ENCODE peak calls at places on chromosomes 13 and 19, in four cellular contexts. D is cardiac muscle cell; S is HFFc6; M is CD4-positive, alpha-beta T cell. Q is an unnamed sample.

GRCh38 chr13:98147521-98147920 is 4.6 kb downstream of the FARP1 start:
- DNase-seq in D (no peak), M (no peak), S (peak), Q (no peak)

GRCh38 chr19:49614096-49614857 is 23.3 kb downstream of the PRR12 start:
- DNase-seq in S (peak), D (peak), M (no peak), Q (no peak)

GRCh38 chr13:110874508-110874960 is 40.3 kb downstream of the ANKRD10 start:
- DNase-seq in M (peak), D (peak), S (peak), Q (peak)

GRCh38 chr13:30255696-30256095 is 51.7 kb downstream of the KATNAL1 start:
- DNase-seq in M (no peak), S (no peak), D (no peak), Q (no peak)

GRCh38 chr13:21344662-21345176 is 114.4 kb downstream of the ZDHHC20 start:
- DNase-seq in M (no peak), S (no peak), D (no peak), Q (no peak)

GRCh38 chr19:48968179-48968661 is 3.1 kb downstream of the FTL start:
- DNase-seq in D (peak), M (no peak), S (peak), Q (no peak)

GRCh38 chr19:13401388-13401787 is 104.9 kb downstream of the CACNA1A start:
- DNase-seq in D (peak), M (no peak), S (peak), Q (no peak)

GRCh38 chr13:43478178-43478577 is 308.6 kb downstream of the ENOX1 start:
- DNase-seq in S (no peak), M (no peak), D (no peak), Q (no peak)

GRCh38 chr19:45156751-45157150 is 4.0 kb downstream of the NKPD1 start:
- DNase-seq in M (no peak), S (no peak), D (no peak), Q (no peak)

GRCh38 chr13:30159446-30159839 is 147.9 kb downstream of the KATNAL1 start:
- DNase-seq in S (peak), M (no peak), D (peak), Q (no peak)

GRCh38 chr13:35378939-35379338 is 97.5 kb downstream of the MAB21L1 start:
- DNase-seq in M (no peak), S (no peak), D (peak), Q (no peak)

GRCh38 chr19:17469371-17470203 is 737 bp upstream of the SLC27A1 start:
- DNase-seq in S (peak), D (peak), M (peak), Q (peak)

GRCh38 chr19:12996542-12997094 is 1.3 kb downstream of the NFIX start:
- DNase-seq in M (no peak), S (peak), D (peak), Q (peak)

GRCh38 chr19:4723465-4724251 is at the start of gene DPP9:
- DNase-seq in D (peak), M (peak), S (peak), Q (peak)
- TF ChIP-seq CTCF in D (peak), M (no peak), S (peak), Q (peak)

GRCh38 chr19:32316034-32316433 is 29.4 kb upstream of the ZNF507 start:
- DNase-seq in D (peak), M (no peak), S (no peak), Q (no peak)
- TF ChIP-seq CTCF in D (no peak), M (no peak), S (no peak), Q (no peak)

DNA sequence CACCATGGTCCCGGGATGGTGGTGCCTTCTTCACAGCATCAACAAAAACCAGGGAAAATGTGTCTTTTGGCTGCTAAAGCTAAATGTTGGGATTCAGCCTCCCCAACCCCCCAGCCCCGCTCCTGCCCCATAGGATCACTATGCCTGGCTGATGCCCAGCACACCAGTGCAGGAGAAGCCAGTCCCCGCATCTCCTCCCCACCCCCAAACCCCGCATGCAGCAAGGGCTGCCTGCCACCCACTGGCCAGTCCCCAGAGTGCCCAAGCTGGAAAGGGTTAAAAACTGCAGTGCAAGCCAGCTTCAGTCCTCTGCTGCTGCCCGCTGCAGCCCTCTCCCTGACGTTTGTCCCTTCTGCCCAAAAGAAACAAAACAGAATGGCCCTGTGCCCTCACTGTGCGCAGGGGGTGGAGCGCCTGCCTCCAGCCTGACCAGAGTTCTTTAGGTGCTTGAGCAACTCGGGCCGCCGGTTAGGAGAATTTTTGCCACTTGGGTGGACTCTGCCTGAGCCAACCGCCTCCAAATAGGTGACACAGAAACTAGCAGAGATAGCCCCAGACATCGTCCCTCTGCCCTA is 3.7 kb downstream of the CALM3 start:
- DNase-seq in D (no peak), S (no peak), M (no peak), Q (no peak)
- TF ChIP-seq CTCF in D (no peak), S (no peak), M (no peak), Q (no peak)

GRCh38 chr13:109196896-109197295 is 567.5 kb downstream of the MYO16 start:
- DNase-seq in M (no peak), D (no peak), S (no peak), Q (peak)
- TF ChIP-seq CTCF in M (no peak), D (no peak), S (peak), Q (peak)

DNA sequence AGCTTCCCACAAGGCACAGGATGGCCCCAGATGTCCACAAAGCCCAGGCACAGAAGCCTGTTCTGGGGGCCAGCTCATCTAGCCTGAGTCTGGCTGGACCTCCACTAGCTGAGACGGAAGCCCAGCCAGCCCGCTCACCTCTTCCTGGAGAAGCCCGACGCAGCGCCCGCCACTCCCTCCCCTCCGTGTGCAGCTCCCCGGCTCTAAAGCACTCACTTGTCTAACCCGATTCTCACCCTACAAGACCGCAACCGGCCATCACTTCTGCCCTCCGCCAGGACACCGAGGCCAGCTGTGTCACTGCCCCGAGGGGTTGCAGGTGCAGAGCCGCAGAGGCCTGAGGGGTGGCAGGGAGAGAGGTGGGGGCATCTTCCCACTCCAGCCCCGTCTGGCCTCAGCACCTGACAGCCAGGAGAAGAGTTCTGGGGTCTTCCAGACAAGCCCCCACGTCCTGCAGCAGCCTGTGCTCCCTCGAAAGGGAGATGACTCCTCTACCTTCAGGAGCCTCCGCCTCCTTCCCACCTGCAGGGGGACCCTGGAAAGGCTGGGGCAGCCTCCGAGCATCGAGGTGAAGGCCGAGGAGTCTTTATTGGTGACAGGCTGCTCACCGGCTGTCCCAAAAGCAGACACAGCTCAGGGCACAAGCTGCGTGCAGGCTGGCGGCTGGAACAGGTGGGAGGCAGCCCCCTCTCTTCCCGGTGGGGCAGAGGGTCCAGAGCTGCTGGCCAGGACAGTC is 5.9 kb upstream of the DIRAS1 start:
- DNase-seq in D (no peak), M (no peak), S (no peak), Q (no peak)
- TF ChIP-seq CTCF in D (no peak), M (no peak), S (no peak), Q (no peak)

DNA sequence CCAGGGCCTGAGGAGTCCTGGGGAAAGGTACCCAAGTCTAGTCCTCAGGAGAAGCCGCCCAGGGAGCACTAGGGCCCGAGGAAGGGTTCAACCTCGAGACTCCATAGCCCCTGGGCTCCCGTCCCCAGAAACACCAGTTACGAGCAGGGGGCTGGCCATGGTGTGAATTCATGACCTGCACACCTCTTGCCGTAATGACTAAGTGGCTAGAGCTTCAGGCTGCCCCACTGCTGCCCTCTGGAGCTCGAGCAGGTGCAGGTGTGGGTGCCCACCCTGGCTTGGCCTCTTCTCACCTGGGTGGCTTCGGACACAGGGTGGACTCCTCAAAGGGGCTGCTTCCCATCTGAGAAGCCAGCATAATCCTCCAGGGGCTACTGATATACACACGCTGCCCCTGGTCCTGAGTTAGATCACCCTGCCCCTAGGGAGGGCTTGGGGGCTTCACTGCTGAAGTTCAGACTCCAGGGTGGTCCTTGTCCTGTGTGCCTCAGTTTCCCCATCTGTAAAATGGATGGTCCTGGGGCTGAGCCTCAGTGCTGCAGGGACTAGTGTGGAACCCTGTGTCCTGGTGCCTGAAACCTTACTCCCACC is 13.6 kb downstream of the SPC24 start:
- DNase-seq in D (no peak), S (no peak), M (no peak), Q (no peak)
- TF ChIP-seq CTCF in D (no peak), S (no peak), M (no peak), Q (no peak)

GRCh38 chr19:8831832-8832131 is 322 bp downstream of the ZNF558 start:
- DNase-seq in S (no peak), M (no peak), D (no peak), Q (peak)

GRCh38 chr19:8835446-8835845 is 3.3 kb downstream of the MBD3L1 start:
- DNase-seq in M (no peak), D (no peak), S (no peak), Q (no peak)

GRCh38 chr19:8831373-8831772 is 731 bp downstream of the ZNF558 start:
- DNase-seq in M (no peak), D (no peak), S (no peak), Q (no peak)

GRCh38 chr19:8835877-8836276 is 3.7 kb downstream of the MBD3L1 start:
- DNase-seq in D (no peak), M (no peak), S (no peak), Q (no peak)

DNA sequence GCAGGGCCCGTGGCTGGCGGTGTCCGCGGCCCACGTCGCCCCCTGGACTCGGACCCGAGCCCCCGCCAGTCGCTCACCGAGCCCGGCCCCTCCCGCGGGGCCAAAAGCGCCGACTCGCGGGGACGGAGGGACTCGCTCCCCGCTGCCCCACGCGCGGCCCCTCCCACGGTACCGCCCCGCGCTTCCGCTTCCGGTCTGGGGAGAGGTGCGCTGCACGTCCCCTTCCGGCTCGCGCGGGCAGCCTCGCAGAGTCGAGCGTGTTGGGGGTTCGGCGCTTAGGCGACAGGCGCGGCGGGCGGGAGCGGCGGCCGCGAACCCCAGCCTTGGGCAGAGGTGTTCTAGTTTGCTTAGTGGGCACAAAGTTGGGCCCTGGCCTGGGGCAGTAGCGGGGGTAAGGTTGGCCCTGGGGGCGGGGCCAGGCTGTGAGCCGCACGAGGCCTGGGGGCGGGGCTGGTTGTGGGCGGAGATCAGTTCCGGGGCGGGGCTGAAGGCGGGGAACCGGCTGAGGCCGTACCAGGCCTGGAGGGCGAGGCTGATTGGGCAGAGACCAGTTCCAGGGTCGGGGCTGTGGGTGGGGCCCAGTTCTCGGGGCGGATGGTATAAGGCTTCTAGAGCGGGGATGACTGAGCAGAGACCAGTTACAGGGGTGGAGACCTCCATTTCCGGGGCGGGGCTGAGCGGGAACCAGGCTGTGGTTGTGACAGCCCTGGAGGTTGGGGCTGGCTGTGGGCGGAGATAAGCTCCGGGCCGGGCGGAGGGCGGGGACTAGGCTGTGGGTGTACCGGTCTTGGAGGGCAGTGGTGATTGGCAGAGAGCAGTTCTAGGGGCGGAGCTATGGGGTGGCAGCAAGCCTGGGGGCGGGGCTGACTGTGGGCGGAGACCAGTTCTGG is at the start of the genes MBD3L1 and ZNF558:
- DNase-seq in D (peak), S (peak), M (peak), Q (peak)
- TF ChIP-seq CTCF in D (peak), S (peak), M (peak), Q (no peak)

GRCh38 chr19:33192010-33192409 is 2.1 kb upstream of the LRP3 start:
- DNase-seq in S (no peak), D (no peak), M (no peak), Q (no peak)
- TF ChIP-seq CTCF in S (peak), D (peak), M (no peak), Q (peak)

GRCh38 chr13:41026806-41027205 is 7.7 kb upstream of the ELF1 start:
- DNase-seq in D (no peak), S (no peak), M (no peak), Q (no peak)
- TF ChIP-seq CTCF in D (no peak), S (no peak), M (no peak), Q (no peak)

GRCh38 chr19:31314156-31314555 is 35.1 kb downstream of the TSHZ3 start:
- DNase-seq in M (no peak), D (no peak), S (no peak), Q (no peak)

GRCh38 chr19:31315621-31316011 is 33.6 kb downstream of the TSHZ3 start:
- DNase-seq in D (no peak), S (no peak), M (no peak), Q (no peak)

GRCh38 chr19:31313291-31314030 is 35.8 kb downstream of the TSHZ3 start:
- DNase-seq in S (no peak), M (no peak), D (no peak), Q (no peak)

GRCh38 chr19:31316201-31316951 is 32.9 kb downstream of the TSHZ3 start:
- DNase-seq in S (no peak), M (no peak), D (peak), Q (no peak)

GRCh38 chr19:31314849-31315620 is 34.2 kb downstream of the TSHZ3 start:
- DNase-seq in M (no peak), S (no peak), D (no peak), Q (no peak)
- TF ChIP-seq CTCF in M (no peak), S (peak), D (peak), Q (peak)

Q was measured in glutamatergic neuron.